ENCODE peak calls at places on chromosomes 7 and 10, in ten cellular contexts. U is thoracic aorta; D is stimulated activated CD4-positive, alpha-beta T cell treated with anti-CD3 and anti-CD28 coated beads, Interleukin-4, amount 100 ng/mL, for 4 hours; Q is left cardiac atrium; X is activated naive CD8-positive, alpha-beta T cell treated with anti-CD3 and anti-CD28 coated beads for 36 hours; M is mesenchymal stem cell; O is astrocyte of the spinal cord; E is M059J; A is AG08396; S is GM23248. H is an unnamed sample.

GRCh38 chr10:75283150-75284096 is 47.7 kb upstream of the COMTD1 start:
- DNase-seq in U (no peak), D (no peak), Q (no peak), X (no peak), M (peak; percentile 67), O (peak; percentile 43), E (peak; percentile 89), A (peak; percentile 74), S (peak; percentile 71), H (no peak)

GRCh38 chr7:38673795-38674194 is 42.6 kb upstream of the AMPH start:
- DNase-seq in U (no peak), D (no peak), Q (no peak), X (no peak), M (peak; percentile 64), O (peak; percentile 6), E (peak; percentile 54), A (peak; percentile 34), S (peak; percentile 93), H (no peak)

GRCh38 chr10:45403151-45403550 is 29.1 kb downstream of the ALOX5 start:
- DNase-seq in U (no peak), D (no peak), Q (no peak), X (no peak), M (no peak), O (no peak), E (peak; percentile 42), A (no peak), S (no peak), H (no peak)

GRCh38 chr10:125000366-125001312 is 58.7 kb downstream of the ZRANB1 start:
- DNase-seq in U (no peak), D (no peak), Q (peak; percentile 24), X (no peak), M (no peak), O (peak; percentile 45), E (no peak), A (peak; percentile 69), S (peak; percentile 35), H (peak; percentile 76)

GRCh38 chr10:12617205-12618175 is 268.1 kb downstream of the CAMK1D start:
- DNase-seq in U (no peak), D (no peak), Q (no peak), X (no peak), M (no peak), O (no peak), E (no peak), A (no peak), S (no peak), H (no peak)

GRCh38 chr7:122675011-122675410 is 23.9 kb downstream of the RNF133 start:
- DNase-seq in U (no peak), D (no peak), Q (no peak), X (no peak), M (no peak), O (no peak), E (peak; percentile 44), A (no peak), S (peak; percentile 24), H (no peak)

GRCh38 chr10:126240483-126240882 is 147.8 kb downstream of the ADAM12 start:
- DNase-seq in U (no peak), D (no peak), Q (no peak), X (no peak), M (peak; percentile 56), O (peak; percentile 63), E (no peak), A (no peak), S (no peak), H (no peak)

GRCh38 chr7:97973206-97973658 is 16.8 kb downstream of the OCM2 start:
- DNase-seq in U (no peak), D (no peak), Q (no peak), X (no peak), M (peak; percentile 11), O (peak; percentile 4), E (no peak), A (no peak), S (no peak), H (no peak)

GRCh38 chr10:71349401-71349800 is 30.3 kb downstream of the SLC29A3 start:
- DNase-seq in U (no peak), D (no peak), Q (no peak), X (no peak), M (no peak), O (peak; percentile 10), E (peak; percentile 75), A (no peak), S (peak; percentile 22), H (no peak)

GRCh38 chr7:69431626-69432025 is 166.6 kb upstream of the AUTS2 start:
- DNase-seq in U (no peak), D (no peak), Q (no peak), X (no peak), M (no peak), O (no peak), E (peak; percentile 35), A (no peak), S (no peak), H (no peak)

GRCh38 chr7:128265156-128265905 is 24.3 kb downstream of the LEP start:
- DNase-seq in U (no peak), D (no peak), Q (no peak), X (no peak), M (no peak), O (no peak), E (no peak), A (no peak), S (no peak), H (no peak)

GRCh38 chr7:43937444-43937843 is 11.2 kb downstream of the UBE2D4 start:
- DNase-seq in U (no peak), D (no peak), Q (no peak), X (no peak), M (no peak), O (no peak), E (no peak), A (no peak), S (no peak), H (no peak)

GRCh38 chr10:78784454-78785414 is 284.0 kb upstream of the ZMIZ1 start:
- DNase-seq in U (no peak), D (no peak), Q (no peak), X (no peak), M (no peak), O (no peak), E (no peak), A (no peak), S (no peak), H (no peak)

GRCh38 chr7:139782932-139783331 is 5.1 kb upstream of the HIPK2 start:
- DNase-seq in U (no peak), D (no peak), Q (no peak), X (no peak), M (no peak), O (no peak), E (no peak), A (no peak), S (no peak), H (no peak)

GRCh38 chr7:6162650-6163366 is 109.6 kb downstream of the CYTH3 start:
- DNase-seq in U (no peak), D (no peak), Q (no peak), X (no peak), M (no peak), O (no peak), E (no peak), A (no peak), S (no peak), H (no peak)

GRCh38 chr7:133354546-133355324 is 101.9 kb downstream of the EXOC4 start:
- DNase-seq in U (no peak), D (no peak), Q (no peak), X (no peak), M (peak; percentile 43), O (peak; percentile 30), E (no peak), A (no peak), S (peak; percentile 8), H (no peak)

GRCh38 chr10:103798511-103798910 is 56.9 kb downstream of the SH3PXD2A start:
- DNase-seq in U (no peak), D (no peak), Q (no peak), X (no peak), M (no peak), O (no peak), E (no peak), A (no peak), S (no peak), H (no peak)

GRCh38 chr7:30800785-30801252 is 29.6 kb downstream of the MINDY4 start:
- DNase-seq in U (no peak), D (no peak), Q (peak; percentile 47), X (no peak), M (peak; percentile 82), O (peak; percentile 80), E (peak; percentile 87), A (peak; percentile 68), S (peak; percentile 93), H (peak; percentile 52)

GRCh38 chr7:121084748-121085336 is 96.3 kb downstream of the CPED1 start:
- DNase-seq in U (no peak), D (no peak), Q (no peak), X (no peak), M (peak; percentile 83), O (peak; percentile 91), E (peak; percentile 91), A (peak; percentile 57), S (peak; percentile 91), H (no peak)

GRCh38 chr10:71266147-71266917 is 52.7 kb upstream of the SLC29A3 start:
- DNase-seq in U (no peak), D (no peak), Q (peak; percentile 60), X (no peak), M (peak; percentile 92), O (peak; percentile 82), E (no peak), A (peak; percentile 73), S (peak; percentile 70), H (peak; percentile 23)

GRCh38 chr10:1109795-1110673 is 53.8 kb downstream of the WDR37 start:
- DNase-seq in U (no peak), D (peak; percentile 68), Q (peak; percentile 56), X (peak; percentile 77), M (peak; percentile 88), O (peak; percentile 83), E (peak; percentile 74), A (peak; percentile 77), S (peak; percentile 70), H (peak; percentile 70)

GRCh38 chr7:91759205-91759863 is 121.2 kb downstream of the MTERF1 start:
- DNase-seq in U (no peak), D (no peak), Q (no peak), X (no peak), M (peak; percentile 3), O (peak; percentile 50), E (peak; percentile 56), A (no peak), S (peak; percentile 38), H (no peak)

GRCh38 chr10:26697163-26697921 is at the start of gene PDSS1:
- DNase-seq in U (no peak), D (peak; percentile 68), Q (peak; percentile 81), X (peak; percentile 76), M (peak; percentile 71), O (peak; percentile 69), E (peak; percentile 46), A (peak; percentile 92), S (peak; percentile 84), H (peak; percentile 76)

H was measured in DND-41.